ENCODE peak calls at places on chromosomes 4 and X, in four cellular contexts. One of them, this sample, is unnamed.

GRCh38 chr4:102318526-102318925 is 26.8 kb downstream of the SLC39A8 start:
- DNase-seq in stimulated activated CD4-positive, alpha-beta T cell treated with anti-CD3 and anti-CD28 coated beads, TNF-alpha, amount 100 ng/mL, for 48 hours: no peak
- DNase-seq in NCI-H1694 treated with DMSO at 0.1 percent for 48 hours: no peak
- DNase-seq in uterus: no peak
- DNase-seq in this sample: no peak

GRCh38 chr4:149164282-149164681 is 651.4 kb downstream of the IQCM start:
- DNase-seq in stimulated activated CD4-positive, alpha-beta T cell treated with anti-CD3 and anti-CD28 coated beads, TNF-alpha, amount 100 ng/mL, for 48 hours: no peak
- DNase-seq in NCI-H1694 treated with DMSO at 0.1 percent for 48 hours: no peak
- DNase-seq in uterus: no peak
- DNase-seq in this sample: no peak

GRCh38 chrX:65859299-65859698 is 180.6 kb downstream of the VSIG4 start:
- DNase-seq in stimulated activated CD4-positive, alpha-beta T cell treated with anti-CD3 and anti-CD28 coated beads, TNF-alpha, amount 100 ng/mL, for 48 hours: no peak
- DNase-seq in NCI-H1694 treated with DMSO at 0.1 percent for 48 hours: no peak
- DNase-seq in uterus: no peak
- DNase-seq in this sample: no peak

GRCh38 chr4:13872145-13872544 is 244.6 kb upstream of the BOD1L1 start:
- DNase-seq in stimulated activated CD4-positive, alpha-beta T cell treated with anti-CD3 and anti-CD28 coated beads, TNF-alpha, amount 100 ng/mL, for 48 hours: no peak
- DNase-seq in NCI-H1694 treated with DMSO at 0.1 percent for 48 hours: peak
- DNase-seq in uterus: no peak
- DNase-seq in this sample: no peak

GRCh38 chrX:13005671-13006473 is 31.0 kb downstream of the TMSB4X start:
- DNase-seq in stimulated activated CD4-positive, alpha-beta T cell treated with anti-CD3 and anti-CD28 coated beads, TNF-alpha, amount 100 ng/mL, for 48 hours: no peak
- DNase-seq in NCI-H1694 treated with DMSO at 0.1 percent for 48 hours: no peak
- DNase-seq in uterus: no peak
- DNase-seq in this sample: no peak

GRCh38 chr4:163165217-163166017 is 1.3 kb downstream of the NAF1 start:
- DNase-seq in stimulated activated CD4-positive, alpha-beta T cell treated with anti-CD3 and anti-CD28 coated beads, TNF-alpha, amount 100 ng/mL, for 48 hours: no peak
- DNase-seq in NCI-H1694 treated with DMSO at 0.1 percent for 48 hours: no peak
- DNase-seq in uterus: no peak
- DNase-seq in this sample: no peak

GRCh38 chrX:65667503-65668355 is at the start of gene MSN:
- DNase-seq in stimulated activated CD4-positive, alpha-beta T cell treated with anti-CD3 and anti-CD28 coated beads, TNF-alpha, amount 100 ng/mL, for 48 hours: peak
- DNase-seq in NCI-H1694 treated with DMSO at 0.1 percent for 48 hours: peak
- DNase-seq in uterus: peak
- DNase-seq in this sample: no peak

GRCh38 chr4:13783800-13784411 is 156.4 kb upstream of the BOD1L1 start:
- DNase-seq in stimulated activated CD4-positive, alpha-beta T cell treated with anti-CD3 and anti-CD28 coated beads, TNF-alpha, amount 100 ng/mL, for 48 hours: no peak
- DNase-seq in NCI-H1694 treated with DMSO at 0.1 percent for 48 hours: no peak
- DNase-seq in uterus: no peak
- DNase-seq in this sample: no peak

GRCh38 chr4:128241425-128241913 is 46.1 kb downstream of the PGRMC2 start:
- DNase-seq in stimulated activated CD4-positive, alpha-beta T cell treated with anti-CD3 and anti-CD28 coated beads, TNF-alpha, amount 100 ng/mL, for 48 hours: no peak
- DNase-seq in NCI-H1694 treated with DMSO at 0.1 percent for 48 hours: peak
- DNase-seq in uterus: no peak
- DNase-seq in this sample: no peak

GRCh38 chr4:41119867-41120295 is 94.5 kb downstream of the APBB2 start:
- DNase-seq in stimulated activated CD4-positive, alpha-beta T cell treated with anti-CD3 and anti-CD28 coated beads, TNF-alpha, amount 100 ng/mL, for 48 hours: no peak
- DNase-seq in NCI-H1694 treated with DMSO at 0.1 percent for 48 hours: no peak
- DNase-seq in uterus: no peak
- DNase-seq in this sample: no peak

GRCh38 chr4:82866706-82867385 is 24.1 kb downstream of the SEC31A start:
- DNase-seq in stimulated activated CD4-positive, alpha-beta T cell treated with anti-CD3 and anti-CD28 coated beads, TNF-alpha, amount 100 ng/mL, for 48 hours: no peak
- DNase-seq in NCI-H1694 treated with DMSO at 0.1 percent for 48 hours: no peak
- DNase-seq in uterus: no peak
- DNase-seq in this sample: no peak

GRCh38 chr4:169658970-169659735 is 38.8 kb downstream of the CLCN3 start:
- DNase-seq in stimulated activated CD4-positive, alpha-beta T cell treated with anti-CD3 and anti-CD28 coated beads, TNF-alpha, amount 100 ng/mL, for 48 hours: no peak
- DNase-seq in NCI-H1694 treated with DMSO at 0.1 percent for 48 hours: no peak
- DNase-seq in uterus: no peak
- DNase-seq in this sample: no peak

GRCh38 chr4:165556383-165556782 is 177.6 kb downstream of the CPE start:
- DNase-seq in stimulated activated CD4-positive, alpha-beta T cell treated with anti-CD3 and anti-CD28 coated beads, TNF-alpha, amount 100 ng/mL, for 48 hours: no peak
- DNase-seq in NCI-H1694 treated with DMSO at 0.1 percent for 48 hours: no peak
- DNase-seq in uterus: no peak
- DNase-seq in this sample: no peak

GRCh38 chrX:116756960-116757359 is 294.2 kb upstream of the CT83 start:
- DNase-seq in stimulated activated CD4-positive, alpha-beta T cell treated with anti-CD3 and anti-CD28 coated beads, TNF-alpha, amount 100 ng/mL, for 48 hours: no peak
- DNase-seq in NCI-H1694 treated with DMSO at 0.1 percent for 48 hours: no peak
- DNase-seq in uterus: no peak
- DNase-seq in this sample: no peak